ENCODE peak calls at places on chromosomes 4 and X, in eight cellular contexts. One of them, this sample, is unnamed.

GRCh38 chrX:131671714-131672113 is 127.8 kb downstream of the OR13H1 start:
- DNase-seq in endothelial cell: no peak
- DNase-seq in epithelial cell of esophagus: no peak
- DNase-seq in natural killer cell: no peak
- DNase-seq in MM.1S: no peak
- DNase-seq in GM06990: no peak
- DNase-seq in psoas muscle: no peak
- DNase-seq in ovary: no peak
- DNase-seq in this sample: no peak

GRCh38 chrX:53125506-53125905 is 31.6 kb downstream of the KANTR start:
- DNase-seq in MM.1S: no peak
- DNase-seq in GM06990: no peak
- DNase-seq in ovary: no peak
- DNase-seq in epithelial cell of esophagus: no peak
- DNase-seq in endothelial cell: no peak
- DNase-seq in natural killer cell: no peak
- DNase-seq in psoas muscle: no peak
- DNase-seq in this sample: no peak

GRCh38 chrX:38558681-38559080 is 2.7 kb upstream of the TSPAN7 start:
- DNase-seq in ovary: no peak
- DNase-seq in endothelial cell: no peak
- DNase-seq in epithelial cell of esophagus: peak
- DNase-seq in MM.1S: no peak
- DNase-seq in natural killer cell: no peak
- DNase-seq in psoas muscle: no peak
- DNase-seq in GM06990: no peak
- DNase-seq in this sample: no peak

GRCh38 chr4:70838972-70839536 is 636 bp downstream of the GRSF1 start:
- DNase-seq in endothelial cell: peak
- DNase-seq in epithelial cell of esophagus: peak
- DNase-seq in psoas muscle: peak
- DNase-seq in MM.1S: peak
- DNase-seq in ovary: peak
- DNase-seq in GM06990: peak
- DNase-seq in natural killer cell: peak
- DNase-seq in this sample: peak

GRCh38 chr4:82500830-82501229 is 61.0 kb downstream of the TMEM150C start:
- DNase-seq in endothelial cell: no peak
- DNase-seq in natural killer cell: no peak
- DNase-seq in epithelial cell of esophagus: no peak
- DNase-seq in ovary: no peak
- DNase-seq in MM.1S: no peak
- DNase-seq in psoas muscle: no peak
- DNase-seq in GM06990: no peak
- DNase-seq in this sample: no peak

GRCh38 chrX:74523870-74524735 is 90.3 kb downstream of the RLIM start:
- DNase-seq in natural killer cell: no peak
- DNase-seq in ovary: no peak
- DNase-seq in MM.1S: no peak
- DNase-seq in psoas muscle: no peak
- DNase-seq in endothelial cell: no peak
- DNase-seq in epithelial cell of esophagus: no peak
- DNase-seq in GM06990: no peak
- DNase-seq in this sample: no peak

GRCh38 chr4:91127891-91128290 is 1000.7 kb downstream of the CCSER1 start:
- DNase-seq in ovary: no peak
- DNase-seq in GM06990: no peak
- DNase-seq in natural killer cell: no peak
- DNase-seq in MM.1S: no peak
- DNase-seq in epithelial cell of esophagus: no peak
- DNase-seq in psoas muscle: no peak
- DNase-seq in endothelial cell: no peak
- DNase-seq in this sample: no peak

GRCh38 chr4:186728631-186729271 is 5.1 kb upstream of the FAT1 start:
- DNase-seq in endothelial cell: no peak
- DNase-seq in psoas muscle: no peak
- DNase-seq in MM.1S: no peak
- DNase-seq in epithelial cell of esophagus: peak
- DNase-seq in natural killer cell: no peak
- DNase-seq in GM06990: no peak
- DNase-seq in ovary: no peak
- DNase-seq in this sample: no peak

GRCh38 chr4:148065069-148065468 is 333.2 kb downstream of the ARHGAP10 start:
- DNase-seq in endothelial cell: no peak
- DNase-seq in MM.1S: no peak
- DNase-seq in epithelial cell of esophagus: peak
- DNase-seq in GM06990: no peak
- DNase-seq in natural killer cell: no peak
- DNase-seq in ovary: no peak
- DNase-seq in psoas muscle: no peak
- DNase-seq in this sample: no peak

GRCh38 chr4:182015893-182016292 is 227.3 kb upstream of the TENM3 start:
- DNase-seq in natural killer cell: no peak
- DNase-seq in GM06990: no peak
- DNase-seq in epithelial cell of esophagus: peak
- DNase-seq in endothelial cell: no peak
- DNase-seq in psoas muscle: no peak
- DNase-seq in ovary: no peak
- DNase-seq in MM.1S: no peak
- DNase-seq in this sample: no peak

GRCh38 chrX:72269671-72270251 is 7.3 kb downstream of the RPS4X start:
- DNase-seq in psoas muscle: no peak
- DNase-seq in MM.1S: no peak
- DNase-seq in ovary: no peak
- DNase-seq in epithelial cell of esophagus: no peak
- DNase-seq in natural killer cell: no peak
- DNase-seq in GM06990: no peak
- DNase-seq in endothelial cell: no peak
- DNase-seq in this sample: no peak

DNA sequence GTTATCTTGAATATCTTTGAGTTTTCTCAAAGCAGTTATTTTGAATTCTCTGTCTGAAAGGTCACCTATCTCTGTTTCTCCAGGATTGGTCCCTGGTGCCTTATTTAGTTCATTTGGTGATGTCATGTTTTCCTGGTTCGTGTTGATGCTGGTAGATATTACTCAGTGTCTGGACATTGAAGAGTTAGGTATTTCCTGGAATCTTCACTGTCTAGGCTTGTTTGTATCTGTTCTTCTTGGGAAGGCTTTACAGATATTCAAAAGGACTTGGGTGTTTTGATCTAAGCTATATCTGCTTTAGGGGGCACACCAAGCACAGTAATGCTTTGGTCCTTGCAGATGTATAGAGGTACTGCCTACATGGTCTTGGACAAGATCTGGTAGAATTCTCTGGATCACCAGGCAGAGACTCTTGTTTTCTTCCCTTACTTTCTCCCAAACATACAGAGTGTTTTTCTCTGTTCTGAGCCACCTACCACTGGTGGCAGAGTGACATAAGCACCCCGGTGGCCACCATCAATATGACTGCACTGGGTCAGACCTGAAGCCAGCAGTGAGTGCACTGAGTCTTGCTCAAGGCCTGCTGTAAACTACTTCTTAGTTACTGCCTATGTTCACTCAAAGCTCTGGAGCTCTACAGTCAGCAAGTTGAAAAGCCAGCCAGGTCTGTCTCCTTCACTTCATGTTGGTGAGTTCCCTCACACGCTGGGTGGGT is 193.5 kb upstream of the AMOT start:
- DNase-seq in ovary: no peak
- DNase-seq in MM.1S: no peak
- DNase-seq in natural killer cell: no peak
- DNase-seq in GM06990: no peak
- DNase-seq in psoas muscle: no peak
- DNase-seq in endothelial cell: no peak
- DNase-seq in epithelial cell of esophagus: peak
- DNase-seq in this sample: no peak
- TF ChIP-seq CTCF in ovary: no peak
- TF ChIP-seq CTCF in MM.1S: no peak
- TF ChIP-seq CTCF in natural killer cell: no peak
- TF ChIP-seq CTCF in GM06990: no peak
- TF ChIP-seq CTCF in psoas muscle: no peak
- TF ChIP-seq CTCF in endothelial cell: no peak
- TF ChIP-seq CTCF in epithelial cell of esophagus: no peak
- TF ChIP-seq CTCF in this sample: no peak

GRCh38 chr4:150142831-150143230 is 64.6 kb downstream of the DCLK2 start:
- DNase-seq in GM06990: no peak
- DNase-seq in MM.1S: no peak
- DNase-seq in endothelial cell: no peak
- DNase-seq in ovary: no peak
- DNase-seq in natural killer cell: no peak
- DNase-seq in epithelial cell of esophagus: no peak
- DNase-seq in psoas muscle: no peak
- DNase-seq in this sample: no peak

GRCh38 chr4:150140774-150141400 is 62.6 kb downstream of the DCLK2 start:
- DNase-seq in GM06990: no peak
- DNase-seq in psoas muscle: no peak
- DNase-seq in endothelial cell: no peak
- DNase-seq in ovary: no peak
- DNase-seq in epithelial cell of esophagus: peak
- DNase-seq in natural killer cell: no peak
- DNase-seq in MM.1S: no peak
- DNase-seq in this sample: no peak

GRCh38 chr4:150149381-150149780 is 71.1 kb downstream of the DCLK2 start:
- DNase-seq in endothelial cell: no peak
- DNase-seq in GM06990: no peak
- DNase-seq in natural killer cell: no peak
- DNase-seq in MM.1S: no peak
- DNase-seq in epithelial cell of esophagus: no peak
- DNase-seq in ovary: no peak
- DNase-seq in psoas muscle: no peak
- DNase-seq in this sample: no peak

GRCh38 chr4:150145950-150146340 is 67.7 kb downstream of the DCLK2 start:
- DNase-seq in ovary: no peak
- DNase-seq in MM.1S: no peak
- DNase-seq in psoas muscle: no peak
- DNase-seq in natural killer cell: no peak
- DNase-seq in GM06990: no peak
- DNase-seq in epithelial cell of esophagus: no peak
- DNase-seq in endothelial cell: no peak
- DNase-seq in this sample: no peak

DNA sequence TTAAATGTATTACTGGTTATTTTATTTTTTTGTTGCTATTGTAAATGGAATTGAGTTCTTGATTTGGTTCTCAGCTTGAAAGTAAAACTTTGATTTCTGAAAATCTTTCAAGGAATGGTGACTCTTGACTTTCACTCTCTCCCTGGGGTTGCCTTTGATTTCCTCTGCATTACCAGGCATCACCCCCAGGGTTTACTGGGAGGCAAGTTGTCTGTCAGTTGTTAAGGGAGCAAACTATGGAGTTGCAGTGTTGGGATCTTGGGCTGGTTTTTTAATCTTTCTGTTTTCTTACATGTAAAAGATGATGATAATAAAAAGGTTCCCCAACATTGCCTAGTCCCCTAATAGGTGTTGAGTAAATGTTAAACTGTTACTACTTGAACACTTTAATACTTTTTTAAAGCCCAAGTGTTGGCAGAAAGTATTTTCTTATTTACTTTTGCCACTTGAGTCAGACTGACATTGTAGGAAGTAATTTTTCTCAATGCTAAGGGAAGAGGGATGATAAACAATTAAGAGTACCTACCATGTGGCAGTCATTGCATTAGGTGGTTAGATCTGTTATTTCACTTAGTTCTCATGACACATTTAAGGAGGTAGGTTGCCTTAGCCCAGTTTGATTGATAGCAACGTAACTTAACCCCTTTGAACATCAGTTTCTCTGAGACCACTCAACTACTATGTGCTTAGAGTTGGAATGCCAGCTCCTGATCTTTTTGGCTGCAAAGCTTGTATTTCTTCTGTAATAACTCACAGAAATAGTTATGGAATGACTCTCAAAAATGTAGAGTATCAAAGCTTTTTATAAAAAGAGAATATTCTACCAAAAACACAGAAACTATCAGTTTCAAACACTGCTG is 67.1 kb downstream of the DCLK2 start:
- DNase-seq in natural killer cell: no peak
- DNase-seq in epithelial cell of esophagus: no peak
- DNase-seq in endothelial cell: peak
- DNase-seq in psoas muscle: no peak
- DNase-seq in MM.1S: no peak
- DNase-seq in GM06990: no peak
- DNase-seq in ovary: no peak
- DNase-seq in this sample: no peak
- TF ChIP-seq CTCF in natural killer cell: no peak
- TF ChIP-seq CTCF in epithelial cell of esophagus: peak
- TF ChIP-seq CTCF in endothelial cell: peak
- TF ChIP-seq CTCF in psoas muscle: no peak
- TF ChIP-seq CTCF in MM.1S: no peak
- TF ChIP-seq CTCF in GM06990: no peak
- TF ChIP-seq CTCF in ovary: no peak
- TF ChIP-seq CTCF in this sample: no peak

GRCh38 chr4:43709443-43709842 is 739.2 kb downstream of the KCTD8 start:
- DNase-seq in psoas muscle: no peak
- DNase-seq in GM06990: no peak
- DNase-seq in ovary: no peak
- DNase-seq in natural killer cell: no peak
- DNase-seq in epithelial cell of esophagus: no peak
- DNase-seq in MM.1S: no peak
- DNase-seq in endothelial cell: no peak
- DNase-seq in this sample: no peak
- TF ChIP-seq CTCF in psoas muscle: no peak
- TF ChIP-seq CTCF in GM06990: peak
- TF ChIP-seq CTCF in ovary: no peak
- TF ChIP-seq CTCF in natural killer cell: no peak
- TF ChIP-seq CTCF in epithelial cell of esophagus: peak
- TF ChIP-seq CTCF in MM.1S: peak
- TF ChIP-seq CTCF in endothelial cell: no peak
- TF ChIP-seq CTCF in this sample: no peak

GRCh38 chr4:87966095-87966496 is 9.4 kb upstream of the SPP1 start:
- DNase-seq in MM.1S: no peak
- DNase-seq in ovary: no peak
- DNase-seq in endothelial cell: no peak
- DNase-seq in GM06990: no peak
- DNase-seq in psoas muscle: no peak
- DNase-seq in natural killer cell: no peak
- DNase-seq in epithelial cell of esophagus: no peak
- DNase-seq in this sample: no peak

GRCh38 chr4:87967193-87967592 is 8.3 kb upstream of the SPP1 start:
- DNase-seq in MM.1S: no peak
- DNase-seq in endothelial cell: no peak
- DNase-seq in natural killer cell: no peak
- DNase-seq in GM06990: no peak
- DNase-seq in psoas muscle: no peak
- DNase-seq in epithelial cell of esophagus: no peak
- DNase-seq in ovary: no peak
- DNase-seq in this sample: no peak

GRCh38 chr4:87961993-87962791 is 13.3 kb upstream of the SPP1 start:
- DNase-seq in endothelial cell: no peak
- DNase-seq in ovary: no peak
- DNase-seq in psoas muscle: no peak
- DNase-seq in natural killer cell: no peak
- DNase-seq in GM06990: no peak
- DNase-seq in MM.1S: no peak
- DNase-seq in epithelial cell of esophagus: peak
- DNase-seq in this sample: no peak

DNA sequence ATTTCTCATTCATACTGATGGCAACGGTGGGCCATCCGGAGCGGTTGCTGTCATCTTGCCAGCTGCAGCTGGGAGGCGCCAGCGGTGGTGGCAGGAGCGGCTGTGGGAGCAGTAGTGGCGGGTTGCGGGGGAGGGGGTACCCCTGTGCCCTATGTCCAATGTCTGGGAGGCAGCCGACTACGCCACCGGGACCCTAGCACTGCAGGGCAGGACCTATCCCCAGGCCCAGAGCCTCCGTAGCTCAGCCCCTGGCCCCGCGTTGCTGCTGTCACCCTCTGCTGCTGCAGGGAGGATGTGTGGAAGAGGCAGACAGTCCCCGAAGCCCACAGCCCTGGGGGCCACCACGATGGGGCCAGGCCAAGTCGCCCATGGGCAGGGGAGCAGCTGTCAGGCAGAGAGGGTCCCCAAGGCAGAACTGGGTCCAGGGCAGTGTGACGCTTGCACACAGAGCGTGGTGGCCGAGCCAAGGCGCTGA is 10.0 kb upstream of the SPP1 start:
- DNase-seq in psoas muscle: no peak
- DNase-seq in ovary: no peak
- DNase-seq in natural killer cell: no peak
- DNase-seq in endothelial cell: no peak
- DNase-seq in MM.1S: no peak
- DNase-seq in epithelial cell of esophagus: no peak
- DNase-seq in GM06990: no peak
- DNase-seq in this sample: no peak
- TF ChIP-seq CTCF in psoas muscle: no peak
- TF ChIP-seq CTCF in ovary: no peak
- TF ChIP-seq CTCF in natural killer cell: no peak
- TF ChIP-seq CTCF in endothelial cell: no peak
- TF ChIP-seq CTCF in MM.1S: no peak
- TF ChIP-seq CTCF in epithelial cell of esophagus: no peak
- TF ChIP-seq CTCF in GM06990: no peak
- TF ChIP-seq CTCF in this sample: no peak